ENCODE peak calls at places on chromosome 5, in ten cellular contexts. One of them, this sample, is unnamed.

GRCh38 chr5:56450766-56451165 is 217.6 kb upstream of the ANKRD55 start:
- DNase-seq in fibroblast of lung: no peak
- DNase-seq in tibial artery: no peak
- DNase-seq in heart right ventricle: no peak
- DNase-seq in heart left ventricle: no peak
- DNase-seq in brain microvascular endothelial cell: no peak
- DNase-seq in left ventricle myocardium inferior: no peak
- DNase-seq in SK-N-SH: no peak
- DNase-seq in CD8-positive, alpha-beta T cell: no peak
- DNase-seq in lower lobe of right lung: no peak
- DNase-seq in this sample: no peak

GRCh38 chr5:169431386-169431785 is 130.4 kb upstream of the SLIT3 start:
- DNase-seq in heart left ventricle: no peak
- DNase-seq in lower lobe of right lung: no peak
- DNase-seq in SK-N-SH: no peak
- DNase-seq in brain microvascular endothelial cell: no peak
- DNase-seq in fibroblast of lung: no peak
- DNase-seq in CD8-positive, alpha-beta T cell: no peak
- DNase-seq in left ventricle myocardium inferior: no peak
- DNase-seq in heart right ventricle: no peak
- DNase-seq in tibial artery: no peak
- DNase-seq in this sample: no peak

GRCh38 chr5:174491265-174491664 is 233.1 kb upstream of the MSX2 start:
- DNase-seq in brain microvascular endothelial cell: no peak
- DNase-seq in CD8-positive, alpha-beta T cell: no peak
- DNase-seq in tibial artery: no peak
- DNase-seq in lower lobe of right lung: no peak
- DNase-seq in left ventricle myocardium inferior: no peak
- DNase-seq in fibroblast of lung: no peak
- DNase-seq in SK-N-SH: no peak
- DNase-seq in heart right ventricle: no peak
- DNase-seq in heart left ventricle: no peak
- DNase-seq in this sample: no peak

GRCh38 chr5:144117412-144117811 is 53.0 kb downstream of the YIPF5 start:
- DNase-seq in heart left ventricle: no peak
- DNase-seq in brain microvascular endothelial cell: no peak
- DNase-seq in lower lobe of right lung: no peak
- DNase-seq in tibial artery: no peak
- DNase-seq in left ventricle myocardium inferior: no peak
- DNase-seq in CD8-positive, alpha-beta T cell: no peak
- DNase-seq in SK-N-SH: no peak
- DNase-seq in fibroblast of lung: no peak
- DNase-seq in heart right ventricle: no peak
- DNase-seq in this sample: no peak

GRCh38 chr5:154477382-154478223 is 424 bp downstream of the HAND1 start:
- DNase-seq in CD8-positive, alpha-beta T cell: no peak
- DNase-seq in fibroblast of lung: peak; percentile 9
- DNase-seq in SK-N-SH: no peak
- DNase-seq in heart right ventricle: no peak
- DNase-seq in brain microvascular endothelial cell: no peak
- DNase-seq in left ventricle myocardium inferior: no peak
- DNase-seq in lower lobe of right lung: no peak
- DNase-seq in tibial artery: no peak
- DNase-seq in heart left ventricle: no peak
- DNase-seq in this sample: peak; percentile 86

GRCh38 chr5:107524111-107524510 is 146.6 kb downstream of the EFNA5 start:
- DNase-seq in lower lobe of right lung: no peak
- DNase-seq in fibroblast of lung: no peak
- DNase-seq in left ventricle myocardium inferior: no peak
- DNase-seq in tibial artery: no peak
- DNase-seq in CD8-positive, alpha-beta T cell: no peak
- DNase-seq in heart left ventricle: no peak
- DNase-seq in brain microvascular endothelial cell: no peak
- DNase-seq in heart right ventricle: no peak
- DNase-seq in SK-N-SH: no peak
- DNase-seq in this sample: no peak

GRCh38 chr5:171858303-171858702 is 72.7 kb downstream of the SMIM23 start:
- DNase-seq in heart right ventricle: no peak
- DNase-seq in brain microvascular endothelial cell: no peak
- DNase-seq in fibroblast of lung: no peak
- DNase-seq in tibial artery: no peak
- DNase-seq in lower lobe of right lung: no peak
- DNase-seq in CD8-positive, alpha-beta T cell: no peak
- DNase-seq in heart left ventricle: no peak
- DNase-seq in left ventricle myocardium inferior: no peak
- DNase-seq in SK-N-SH: peak; percentile 40
- DNase-seq in this sample: no peak

GRCh38 chr5:179343021-179343781 is 2.1 kb downstream of the ADAMTS2 start:
- DNase-seq in SK-N-SH: no peak
- DNase-seq in tibial artery: no peak
- DNase-seq in heart right ventricle: no peak
- DNase-seq in lower lobe of right lung: peak; percentile 35
- DNase-seq in fibroblast of lung: peak; percentile 15
- DNase-seq in brain microvascular endothelial cell: no peak
- DNase-seq in CD8-positive, alpha-beta T cell: no peak
- DNase-seq in heart left ventricle: no peak
- DNase-seq in left ventricle myocardium inferior: no peak
- DNase-seq in this sample: no peak

GRCh38 chr5:102223542-102224444 is 72.3 kb downstream of the SLCO4C1 start:
- DNase-seq in heart left ventricle: no peak
- DNase-seq in tibial artery: no peak
- DNase-seq in left ventricle myocardium inferior: no peak
- DNase-seq in fibroblast of lung: peak; percentile 10
- DNase-seq in SK-N-SH: peak; percentile 12
- DNase-seq in brain microvascular endothelial cell: no peak
- DNase-seq in heart right ventricle: no peak
- DNase-seq in CD8-positive, alpha-beta T cell: no peak
- DNase-seq in lower lobe of right lung: no peak
- DNase-seq in this sample: no peak

GRCh38 chr5:13331585-13331984 is 612.9 kb downstream of the DNAH5 start:
- DNase-seq in CD8-positive, alpha-beta T cell: no peak
- DNase-seq in left ventricle myocardium inferior: no peak
- DNase-seq in heart left ventricle: no peak
- DNase-seq in tibial artery: no peak
- DNase-seq in fibroblast of lung: no peak
- DNase-seq in lower lobe of right lung: peak; percentile 35
- DNase-seq in SK-N-SH: no peak
- DNase-seq in heart right ventricle: no peak
- DNase-seq in brain microvascular endothelial cell: no peak
- DNase-seq in this sample: peak; percentile 43

GRCh38 chr5:141866111-141866510 is 12.1 kb downstream of the PCDH1 start:
- DNase-seq in fibroblast of lung: no peak
- DNase-seq in left ventricle myocardium inferior: no peak
- DNase-seq in brain microvascular endothelial cell: no peak
- DNase-seq in tibial artery: no peak
- DNase-seq in heart left ventricle: no peak
- DNase-seq in heart right ventricle: no peak
- DNase-seq in CD8-positive, alpha-beta T cell: no peak
- DNase-seq in SK-N-SH: no peak
- DNase-seq in lower lobe of right lung: peak; percentile 88
- DNase-seq in this sample: no peak
- H3K36me3 ChIP-seq in fibroblast of lung: no peaks in the 10 kb centered on the region
- H3K36me3 ChIP-seq in left ventricle myocardium inferior: peaks cover 57% of the 10 kb centered on the region
- H3K36me3 ChIP-seq in brain microvascular endothelial cell: no peaks in the 10 kb centered on the region
- H3K36me3 ChIP-seq in tibial artery: peaks cover 71% of the 10 kb centered on the region
- H3K36me3 ChIP-seq in heart left ventricle: peaks cover 4% of the 10 kb centered on the region
- H3K36me3 ChIP-seq in heart right ventricle: peaks cover 76% of the 10 kb centered on the region
- H3K36me3 ChIP-seq in CD8-positive, alpha-beta T cell: no peaks in the 10 kb centered on the region
- H3K36me3 ChIP-seq in SK-N-SH: no peaks in the 10 kb centered on the region
- H3K36me3 ChIP-seq in lower lobe of right lung: peaks cover 70% of the 10 kb centered on the region
- H3K36me3 ChIP-seq in this sample: peaks cover 67% of the 10 kb centered on the region

GRCh38 chr5:55429221-55429620 is 105.5 kb downstream of the PLPP1 start:
- DNase-seq in SK-N-SH: no peak
- DNase-seq in heart right ventricle: no peak
- DNase-seq in heart left ventricle: no peak
- DNase-seq in tibial artery: no peak
- DNase-seq in CD8-positive, alpha-beta T cell: no peak
- DNase-seq in left ventricle myocardium inferior: no peak
- DNase-seq in brain microvascular endothelial cell: no peak
- DNase-seq in lower lobe of right lung: no peak
- DNase-seq in fibroblast of lung: no peak
- DNase-seq in this sample: no peak

GRCh38 chr5:55426455-55426854 is 108.3 kb downstream of the PLPP1 start:
- DNase-seq in fibroblast of lung: no peak
- DNase-seq in brain microvascular endothelial cell: no peak
- DNase-seq in heart left ventricle: no peak
- DNase-seq in tibial artery: no peak
- DNase-seq in lower lobe of right lung: no peak
- DNase-seq in SK-N-SH: no peak
- DNase-seq in CD8-positive, alpha-beta T cell: no peak
- DNase-seq in left ventricle myocardium inferior: no peak
- DNase-seq in heart right ventricle: no peak
- DNase-seq in this sample: no peak

GRCh38 chr5:55429707-55430253 is 105.0 kb downstream of the PLPP1 start:
- DNase-seq in brain microvascular endothelial cell: no peak
- DNase-seq in heart right ventricle: no peak
- DNase-seq in left ventricle myocardium inferior: no peak
- DNase-seq in SK-N-SH: peak; percentile 35
- DNase-seq in lower lobe of right lung: no peak
- DNase-seq in heart left ventricle: no peak
- DNase-seq in CD8-positive, alpha-beta T cell: no peak
- DNase-seq in fibroblast of lung: no peak
- DNase-seq in tibial artery: no peak
- DNase-seq in this sample: no peak

GRCh38 chr5:55432549-55432948 is 102.2 kb downstream of the PLPP1 start:
- DNase-seq in tibial artery: no peak
- DNase-seq in fibroblast of lung: no peak
- DNase-seq in CD8-positive, alpha-beta T cell: no peak
- DNase-seq in heart right ventricle: no peak
- DNase-seq in left ventricle myocardium inferior: no peak
- DNase-seq in heart left ventricle: no peak
- DNase-seq in SK-N-SH: no peak
- DNase-seq in brain microvascular endothelial cell: no peak
- DNase-seq in lower lobe of right lung: no peak
- DNase-seq in this sample: no peak

GRCh38 chr5:55427157-55427556 is 107.6 kb downstream of the PLPP1 start:
- DNase-seq in heart right ventricle: peak; percentile 77
- DNase-seq in heart left ventricle: peak; percentile 71
- DNase-seq in fibroblast of lung: peak; percentile 87
- DNase-seq in lower lobe of right lung: no peak
- DNase-seq in SK-N-SH: peak; percentile 22
- DNase-seq in tibial artery: no peak
- DNase-seq in brain microvascular endothelial cell: peak; percentile 68
- DNase-seq in CD8-positive, alpha-beta T cell: no peak
- DNase-seq in left ventricle myocardium inferior: no peak
- DNase-seq in this sample: no peak
- H3K36me3 ChIP-seq in heart right ventricle: peaks cover 77% of the 10 kb centered on the region
- H3K36me3 ChIP-seq in heart left ventricle: peaks cover 11% of the 10 kb centered on the region
- H3K36me3 ChIP-seq in fibroblast of lung: peaks cover 17% of the 10 kb centered on the region
- H3K36me3 ChIP-seq in lower lobe of right lung: peaks cover 65% of the 10 kb centered on the region
- H3K36me3 ChIP-seq in SK-N-SH: peaks cover 72% of the 10 kb centered on the region
- H3K36me3 ChIP-seq in tibial artery: peaks cover 37% of the 10 kb centered on the region
- H3K36me3 ChIP-seq in brain microvascular endothelial cell: peaks cover 31% of the 10 kb centered on the region
- H3K36me3 ChIP-seq in CD8-positive, alpha-beta T cell: peaks cover 26% of the 10 kb centered on the region
- H3K36me3 ChIP-seq in left ventricle myocardium inferior: peaks cover 56% of the 10 kb centered on the region
- H3K36me3 ChIP-seq in this sample: peaks cover 100% of the 10 kb centered on the region

GRCh38 chr5:112116372-112116771 is 302.7 kb downstream of the EPB41L4A start:
- DNase-seq in heart right ventricle: no peak
- DNase-seq in CD8-positive, alpha-beta T cell: no peak
- DNase-seq in lower lobe of right lung: no peak
- DNase-seq in left ventricle myocardium inferior: no peak
- DNase-seq in brain microvascular endothelial cell: no peak
- DNase-seq in heart left ventricle: no peak
- DNase-seq in fibroblast of lung: peak; percentile 31
- DNase-seq in SK-N-SH: no peak
- DNase-seq in tibial artery: no peak
- DNase-seq in this sample: no peak
- H3K36me3 ChIP-seq in heart right ventricle: no peaks in the 10 kb centered on the region
- H3K36me3 ChIP-seq in CD8-positive, alpha-beta T cell: no peaks in the 10 kb centered on the region
- H3K36me3 ChIP-seq in lower lobe of right lung: no peaks in the 10 kb centered on the region
- H3K36me3 ChIP-seq in left ventricle myocardium inferior: no peaks in the 10 kb centered on the region
- H3K36me3 ChIP-seq in brain microvascular endothelial cell: no peaks in the 10 kb centered on the region
- H3K36me3 ChIP-seq in heart left ventricle: no peaks in the 10 kb centered on the region
- H3K36me3 ChIP-seq in fibroblast of lung: no peaks in the 10 kb centered on the region
- H3K36me3 ChIP-seq in SK-N-SH: no peaks in the 10 kb centered on the region
- H3K36me3 ChIP-seq in tibial artery: no peaks in the 10 kb centered on the region
- H3K36me3 ChIP-seq in this sample: no peaks in the 10 kb centered on the region

DNA sequence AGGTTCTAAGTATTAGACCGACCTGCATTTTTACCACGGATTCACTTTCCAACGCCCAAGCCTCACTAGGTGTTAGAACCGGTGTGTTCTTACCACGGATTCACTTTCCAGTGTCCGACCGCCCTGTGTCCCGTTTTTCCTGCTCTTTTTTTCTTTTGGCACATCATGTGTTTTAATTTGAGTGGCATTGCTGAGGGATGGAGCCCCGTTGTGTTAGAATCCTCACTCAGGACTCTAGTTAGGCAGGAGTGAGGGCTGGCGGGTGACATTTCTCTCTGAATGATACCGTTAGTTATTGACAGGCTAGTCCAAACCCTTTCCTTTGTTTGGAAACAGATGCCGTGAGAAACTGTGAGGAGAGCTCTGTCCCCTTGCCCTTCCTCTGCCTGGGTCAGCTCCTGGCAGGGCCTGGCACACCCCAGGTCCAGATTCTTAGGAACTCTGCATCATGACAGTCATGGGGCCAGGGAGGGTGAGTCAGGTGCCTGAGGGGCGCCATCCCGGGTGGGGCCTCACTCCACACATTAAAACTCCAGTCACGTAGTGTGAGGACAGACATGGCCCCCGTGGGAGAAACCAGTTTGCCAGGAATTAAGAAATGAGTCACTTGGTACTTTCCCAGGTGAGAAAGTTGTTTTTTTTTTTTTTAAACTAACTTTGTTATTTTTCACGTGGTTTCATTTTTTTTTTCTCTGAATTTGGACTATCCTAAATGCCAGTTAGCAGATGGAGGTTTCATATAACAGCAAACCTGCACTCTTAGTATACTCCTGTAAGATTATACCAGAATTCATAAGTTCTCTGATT is 15.8 kb downstream of the EXOC3 start:
- DNase-seq in brain microvascular endothelial cell: no peak
- DNase-seq in left ventricle myocardium inferior: peak; percentile 7
- DNase-seq in heart right ventricle: no peak
- DNase-seq in heart left ventricle: no peak
- DNase-seq in fibroblast of lung: peak; percentile 65
- DNase-seq in SK-N-SH: no peak
- DNase-seq in CD8-positive, alpha-beta T cell: no peak
- DNase-seq in lower lobe of right lung: no peak
- DNase-seq in tibial artery: peak; percentile 65
- DNase-seq in this sample: peak; percentile 25
- H3K36me3 ChIP-seq in brain microvascular endothelial cell: peaks cover 43% of the 10 kb centered on the region
- H3K36me3 ChIP-seq in left ventricle myocardium inferior: peaks cover 87% of the 10 kb centered on the region
- H3K36me3 ChIP-seq in heart right ventricle: peaks cover 100% of the 10 kb centered on the region
- H3K36me3 ChIP-seq in heart left ventricle: peaks cover 19% of the 10 kb centered on the region
- H3K36me3 ChIP-seq in fibroblast of lung: peaks cover 26% of the 10 kb centered on the region
- H3K36me3 ChIP-seq in SK-N-SH: peaks cover 30% of the 10 kb centered on the region
- H3K36me3 ChIP-seq in CD8-positive, alpha-beta T cell: peaks cover 43% of the 10 kb centered on the region
- H3K36me3 ChIP-seq in lower lobe of right lung: peaks cover 97% of the 10 kb centered on the region
- H3K36me3 ChIP-seq in tibial artery: peaks cover 95% of the 10 kb centered on the region
- H3K36me3 ChIP-seq in this sample: peaks cover 54% of the 10 kb centered on the region

GRCh38 chr5:6737043-6737941 is 24.1 kb downstream of the TENT4A start:
- DNase-seq in SK-N-SH: no peak
- DNase-seq in heart left ventricle: no peak
- DNase-seq in brain microvascular endothelial cell: no peak
- DNase-seq in fibroblast of lung: no peak
- DNase-seq in tibial artery: peak; percentile 33
- DNase-seq in heart right ventricle: no peak
- DNase-seq in CD8-positive, alpha-beta T cell: no peak
- DNase-seq in lower lobe of right lung: no peak
- DNase-seq in left ventricle myocardium inferior: no peak
- DNase-seq in this sample: no peak
- H3K36me3 ChIP-seq in SK-N-SH: peaks cover 15% of the 10 kb centered on the region
- H3K36me3 ChIP-seq in heart left ventricle: peaks cover 23% of the 10 kb centered on the region
- H3K36me3 ChIP-seq in brain microvascular endothelial cell: peaks cover 28% of the 10 kb centered on the region
- H3K36me3 ChIP-seq in fibroblast of lung: peaks cover 6% of the 10 kb centered on the region
- H3K36me3 ChIP-seq in tibial artery: peaks cover 51% of the 10 kb centered on the region
- H3K36me3 ChIP-seq in heart right ventricle: peaks cover 47% of the 10 kb centered on the region
- H3K36me3 ChIP-seq in CD8-positive, alpha-beta T cell: peaks cover 18% of the 10 kb centered on the region
- H3K36me3 ChIP-seq in lower lobe of right lung: peaks cover 52% of the 10 kb centered on the region
- H3K36me3 ChIP-seq in left ventricle myocardium inferior: peaks cover 38% of the 10 kb centered on the region
- H3K36me3 ChIP-seq in this sample: peaks cover 41% of the 10 kb centered on the region

This sample was measured in endodermal cell.